ENCODE peak calls at places on chromosome 21, in four cellular contexts. B is GM12878, M is transverse colon, E is ovary. I is an unnamed sample. For H3K4me1, the result is how much of the 10 kb centered on the place peaks cover.

GRCh38 chr21:35172231-35172630 is 123.1 kb upstream of the RUNX1 start:
- DNase-seq in B (no peak), M (no peak), E (no peak), I (no peak)

GRCh38 chr21:32658524-32658923 is 46.3 kb upstream of the CFAP298 start:
- DNase-seq in E (no peak), B (no peak), M (no peak), I (no peak)

GRCh38 chr21:36022704-36023103 is 37.6 kb downstream of the SETD4 start:
- DNase-seq in M (no peak), B (no peak), E (no peak), I (no peak)

GRCh38 chr21:39048064-39048463 is 135.2 kb downstream of the PSMG1 start:
- DNase-seq in M (peak), E (no peak), B (no peak), I (no peak)

GRCh38 chr21:29656504-29657227 is 283.1 kb downstream of the GRIK1 start:
- DNase-seq in B (no peak), E (no peak), M (no peak), I (no peak)

GRCh38 chr21:20026517-20026916 is 971.7 kb upstream of the NCAM2 start:
- DNase-seq in B (no peak), E (no peak), M (no peak), I (no peak)

GRCh38 chr21:36539434-36540150 is 59.7 kb upstream of the CLDN14 start:
- DNase-seq in E (no peak), B (no peak), M (no peak), I (no peak)

GRCh38 chr21:30083120-30083945 is 83.3 kb downstream of the CLDN17 start:
- DNase-seq in B (no peak), E (no peak), M (no peak), I (no peak)

GRCh38 chr21:38804617-38805281 is 980 bp upstream of the ETS2 start:
- DNase-seq in E (peak), M (peak), B (no peak), I (peak)

GRCh38 chr21:31618696-31619430 is 40.6 kb upstream of the SOD1 start:
- DNase-seq in B (no peak), M (no peak), E (no peak), I (no peak)

GRCh38 chr21:31732891-31733520 is 1.1 kb upstream of the SCAF4 start:
- DNase-seq in M (peak), B (no peak), E (peak), I (no peak)

GRCh38 chr21:7952648-7953047 is 2568.7 kb upstream of the TPTE start:
- DNase-seq in B (no peak), M (no peak), E (no peak), I (no peak)

GRCh38 chr21:35475006-35475405 is 425.9 kb upstream of the RUNX1 start:
- DNase-seq in B (no peak), M (no peak), E (no peak), I (no peak)

GRCh38 chr21:28485301-28486022 is 507.2 kb downstream of the LTN1 start:
- DNase-seq in M (no peak), B (no peak), E (no peak), I (no peak)

GRCh38 chr21:39033878-39034589 is 149.2 kb downstream of the PSMG1 start:
- DNase-seq in M (peak), B (no peak), E (no peak), I (peak)

GRCh38 chr21:38380391-38381137 is 117.7 kb downstream of the ERG start:
- DNase-seq in M (no peak), B (no peak), E (no peak), I (no peak)

GRCh38 chr21:43984905-43985689 is 27.0 kb upstream of the TRAPPC10 start:
- DNase-seq in M (no peak), E (no peak), B (no peak), I (no peak)

GRCh38 chr21:37758997-37759396 is 157.3 kb downstream of the KCNJ6 start:
- DNase-seq in E (no peak), M (peak), B (no peak), I (peak)

GRCh38 chr21:32524010-32524719 is 61.2 kb downstream of the TCP10L start:
- DNase-seq in B (no peak), E (no peak), M (no peak), I (no peak)

DNA sequence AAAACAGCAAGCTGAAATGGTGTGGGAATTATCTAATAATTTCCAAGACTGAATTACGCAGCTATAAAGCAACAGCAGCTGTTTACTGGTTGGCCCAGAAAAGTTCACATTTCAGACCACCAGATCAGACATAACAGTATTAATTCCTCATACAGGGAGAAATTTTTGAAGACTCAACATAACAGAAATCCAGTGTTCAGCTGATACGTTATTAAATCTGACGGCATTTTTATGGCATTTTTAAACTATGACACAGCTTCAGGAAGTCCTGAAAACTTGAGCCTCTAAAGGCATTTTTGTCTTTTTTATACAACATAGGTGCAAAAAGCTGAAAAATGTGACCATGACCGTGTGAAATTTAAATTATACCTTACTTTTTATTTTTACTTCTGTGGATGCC is 91.2 kb downstream of the APP start:
- DNase-seq in E (no peak), M (no peak), B (no peak), I (no peak)
- H3K4me1 ChIP-seq in E (under half), M (under half), B (under half), I (under half)

GRCh38 chr21:26965567-26966359 is 1.1 kb downstream of the ADAMTS5 start:
- DNase-seq in B (no peak), E (peak), M (peak), I (peak)

GRCh38 chr21:26965091-26965566 is 1.8 kb downstream of the ADAMTS5 start:
- DNase-seq in B (no peak), E (no peak), M (no peak), I (no peak)

GRCh38 chr21:26966360-26966977 is 419 bp downstream of the ADAMTS5 start:
- DNase-seq in M (no peak), E (no peak), B (no peak), I (no peak)

GRCh38 chr21:26962516-26963305 is 4.2 kb downstream of the ADAMTS5 start:
- DNase-seq in B (no peak), M (no peak), E (no peak), I (no peak)

DNA sequence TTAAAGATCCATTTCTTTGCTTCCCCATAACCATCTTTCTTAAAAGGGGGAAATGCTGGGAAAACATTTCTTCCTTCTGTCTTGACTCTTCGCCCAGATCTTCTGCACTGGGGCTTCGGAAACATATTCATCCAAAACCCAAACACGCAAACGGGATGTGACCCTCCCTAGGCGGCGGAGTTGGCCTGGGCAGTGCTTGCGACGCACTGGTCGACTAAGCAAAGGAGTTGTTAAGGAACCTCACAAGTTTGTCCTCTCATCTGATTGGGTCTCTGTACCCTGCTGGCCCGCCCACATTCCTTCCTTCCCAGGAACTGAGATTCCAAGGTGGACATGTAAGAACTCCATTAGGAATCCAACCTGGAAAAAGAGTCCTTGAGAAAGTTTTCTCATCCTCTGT is 2.5 kb downstream of the ADAMTS5 start:
- DNase-seq in E (peak), M (peak), B (no peak), I (peak)
- TF ChIP-seq POLR2A in E (peak), M (peak), B (no peak), I (no peak)

GRCh38 chr21:25176637-25177412 is 430.5 kb downstream of the MRPL39 start:
- DNase-seq in B (peak), M (no peak), E (no peak), I (no peak)
- TF ChIP-seq EP300 in B (peak), M (no peak), E (no peak), I (no peak)

DNA sequence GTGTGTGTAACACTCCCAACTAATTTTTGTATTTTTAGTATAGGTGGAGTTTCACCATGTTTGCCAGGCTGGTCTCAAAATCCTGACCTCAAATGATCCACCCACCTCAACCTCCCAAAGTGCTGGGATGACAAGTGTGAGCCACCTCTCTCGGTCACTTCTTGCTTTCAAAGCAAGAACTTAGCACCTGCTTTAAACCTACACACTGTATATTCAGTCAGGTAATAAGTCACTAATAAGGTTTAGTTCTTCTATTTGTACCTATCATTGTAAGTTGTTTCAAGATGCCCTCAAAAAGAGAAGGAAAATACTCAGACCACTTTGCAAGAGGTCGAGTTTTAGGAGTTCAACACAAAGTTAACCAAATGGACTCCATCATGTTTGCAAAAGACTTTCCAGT is 431.3 kb downstream of the MRPL39 start:
- DNase-seq in B (no peak), M (no peak), E (no peak), I (no peak)
- H3K4me1 ChIP-seq in B (under half), M (under half), E (under half), I (under half)

DNA sequence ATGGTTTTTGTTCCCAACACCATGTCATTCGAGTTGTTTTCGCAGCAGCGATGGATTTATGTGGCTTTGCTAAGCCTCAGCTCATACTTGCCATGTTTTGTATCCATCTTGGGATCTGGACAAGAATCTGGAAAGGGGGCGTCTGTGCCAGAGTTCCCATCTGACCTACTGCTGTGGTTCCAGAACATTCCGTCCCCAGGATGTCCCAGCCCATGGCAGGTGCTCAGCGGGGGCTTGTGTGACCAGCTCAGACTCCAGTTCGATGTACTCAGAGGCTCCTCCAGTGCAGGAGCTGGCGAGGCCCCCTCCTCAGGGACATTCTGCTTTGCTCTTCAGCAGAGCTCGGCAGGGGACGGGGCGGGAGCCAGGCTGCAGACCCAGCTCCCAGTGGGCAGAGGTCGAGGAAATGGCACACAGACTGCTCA is 24.0 kb upstream of the ADARB1 start:
- DNase-seq in B (no peak), E (no peak), M (no peak), I (no peak)
- TF ChIP-seq POLR2A in B (no peak), E (no peak), M (no peak), I (no peak)

DNA sequence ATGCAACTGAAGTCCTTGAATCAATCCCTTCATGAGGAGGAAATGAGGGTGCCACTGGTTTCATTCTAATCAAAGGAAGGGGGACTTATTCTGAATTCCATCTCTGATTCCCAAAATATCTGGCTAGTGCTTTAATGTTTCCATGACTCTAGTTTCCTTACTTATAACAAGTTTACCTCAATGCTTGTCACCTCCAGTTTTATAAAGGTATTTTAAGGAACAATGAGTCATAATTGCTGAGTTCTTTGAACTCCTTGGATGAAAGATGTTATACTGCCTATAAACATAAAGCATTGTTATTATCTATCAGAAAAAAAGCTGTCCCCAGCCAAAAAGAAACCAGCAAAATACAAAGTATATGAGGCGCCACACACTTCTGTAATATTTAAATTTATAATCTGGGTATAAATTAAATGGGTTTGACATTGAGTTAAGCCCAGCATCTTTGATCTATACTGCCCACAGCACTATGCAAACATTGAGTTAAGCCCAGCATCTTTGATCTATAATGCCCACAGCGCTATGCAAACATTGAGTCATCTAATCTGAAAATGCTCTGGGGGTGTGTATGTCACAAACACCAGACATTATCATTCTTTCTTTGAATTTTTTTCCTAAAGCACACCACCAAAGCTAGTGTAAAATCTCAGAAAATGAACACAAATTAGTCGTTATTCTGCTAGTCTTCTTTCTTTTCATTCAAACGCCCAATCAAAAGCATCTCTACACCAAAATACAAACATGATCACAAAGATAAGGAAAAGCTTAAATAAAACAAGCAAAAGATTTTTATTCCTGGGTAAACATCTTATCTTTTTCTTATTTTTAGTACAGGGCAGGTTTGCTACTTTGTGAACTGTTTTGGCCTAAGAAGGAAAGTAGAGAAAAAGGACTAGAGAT is 11.5 kb upstream of the CXADR start:
- DNase-seq in M (no peak), B (no peak), E (no peak), I (no peak)
- TF ChIP-seq EP300 in M (no peak), B (no peak), E (no peak), I (no peak)

DNA sequence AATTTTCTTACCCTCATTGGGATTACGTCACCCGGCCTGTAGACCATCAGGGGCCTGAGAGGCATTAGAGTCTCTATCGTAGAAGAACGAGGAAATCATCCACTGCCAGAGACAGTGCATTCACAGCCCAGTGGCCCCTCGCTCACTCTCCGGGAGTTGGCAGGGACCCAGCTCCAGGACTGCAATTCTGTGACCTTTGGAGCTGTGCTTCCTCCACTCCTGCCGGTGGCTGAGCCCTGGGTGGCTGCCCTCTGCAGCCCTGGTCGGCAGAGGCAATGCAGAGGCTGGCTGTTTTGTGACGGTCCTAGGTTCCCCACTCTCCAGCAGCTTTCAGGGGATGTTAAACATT is 12.7 kb downstream of the SLC37A1 start:
- DNase-seq in B (no peak), M (peak), E (no peak), I (peak)
- H3K4me1 ChIP-seq in B (half or more), M (half or more), E (under half), I (half or more)

GRCh38 chr21:45598666-45599065 is 44.9 kb upstream of the PCBP3 start:
- DNase-seq in M (no peak), E (no peak), B (no peak), I (no peak)

GRCh38 chr21:45602106-45602505 is 41.4 kb upstream of the PCBP3 start:
- DNase-seq in M (no peak), E (no peak), B (no peak), I (no peak)

GRCh38 chr21:45601551-45601950 is 42.0 kb upstream of the PCBP3 start:
- DNase-seq in E (no peak), B (no peak), M (no peak), I (no peak)

GRCh38 chr21:45599146-45599581 is 44.4 kb upstream of the PCBP3 start:
- DNase-seq in B (no peak), E (no peak), M (no peak), I (no peak)

GRCh38 chr21:45600248-45600647 is 43.3 kb upstream of the PCBP3 start:
- DNase-seq in E (no peak), B (no peak), M (no peak), I (no peak)
- TF ChIP-seq POLR2A in E (no peak), B (no peak), M (no peak), I (no peak)

GRCh38 chr21:15208787-15209186 is 144.0 kb upstream of the NRIP1 start:
- DNase-seq in E (no peak), B (no peak), M (no peak), I (no peak)

GRCh38 chr21:15212214-15212613 is 147.4 kb upstream of the NRIP1 start:
- DNase-seq in M (no peak), E (no peak), B (no peak), I (no peak)

GRCh38 chr21:15211491-15212133 is 146.8 kb upstream of the NRIP1 start:
- DNase-seq in E (no peak), M (no peak), B (no peak), I (no peak)

GRCh38 chr21:15209224-15209623 is 144.4 kb upstream of the NRIP1 start:
- DNase-seq in M (no peak), E (no peak), B (no peak), I (no peak)

DNA sequence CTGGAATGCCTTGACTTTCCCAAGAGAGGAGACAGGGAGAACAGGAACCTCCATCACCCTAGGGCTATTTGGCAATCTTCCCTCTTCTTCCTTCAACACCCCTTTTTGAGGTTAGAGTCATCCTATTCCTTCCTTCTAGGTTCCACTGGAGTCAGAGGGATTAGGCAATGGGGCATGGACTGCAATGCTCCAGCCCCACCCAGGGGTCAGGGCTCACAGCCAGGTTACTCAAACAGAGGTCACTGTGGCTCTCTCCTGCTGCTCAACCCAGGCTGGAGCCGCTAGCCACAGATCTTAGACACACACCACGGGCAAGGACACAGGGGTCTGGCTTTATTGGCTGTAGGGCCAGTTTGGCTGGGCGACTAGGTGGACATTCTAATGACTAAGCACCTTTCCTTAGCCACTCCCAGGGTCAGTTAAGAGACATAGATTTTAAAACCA is 145.5 kb upstream of the NRIP1 start:
- DNase-seq in B (no peak), M (peak), E (no peak), I (peak)
- TF ChIP-seq EP300 in B (no peak), M (no peak), E (no peak), I (no peak)